ENCODE peak calls at places on chromosomes 5 and 9, in six cellular contexts. Q is lower leg skin, O is HepG2, E is breast epithelium, B is HCT116, U is transverse colon. M is an unnamed sample.

GRCh38 chr9:33718987-33719386 is 76.4 kb upstream of the PRSS3 start:
- DNase-seq in Q (no peak), O (no peak), E (no peak), B (no peak), U (no peak), M (no peak)

GRCh38 chr9:94298949-94299599 is 29.4 kb downstream of the NUTM2F start:
- DNase-seq in Q (no peak), O (no peak), E (no peak), B (no peak), U (no peak), M (no peak)

GRCh38 chr5:140632366-140633080 is 452 bp downstream of the CD14 start:
- DNase-seq in Q (peak), O (no peak), E (peak), B (no peak), U (peak), M (no peak)

GRCh38 chr5:151886741-151887261 is 37.9 kb downstream of the GLRA1 start:
- DNase-seq in Q (no peak), O (no peak), E (no peak), B (no peak), U (no peak), M (no peak)

GRCh38 chr5:136094189-136094912 is 38.3 kb upstream of the SMAD5 start:
- DNase-seq in Q (no peak), O (peak), E (no peak), B (no peak), U (peak), M (no peak)

GRCh38 chr9:86549434-86549833 is 195.2 kb upstream of the TUT7 start:
- DNase-seq in Q (no peak), O (no peak), E (no peak), B (no peak), U (no peak), M (no peak)

GRCh38 chr9:84357235-84357634 is 16.7 kb upstream of the SLC28A3 start:
- DNase-seq in Q (peak), O (no peak), E (no peak), B (no peak), U (no peak), M (no peak)

GRCh38 chr9:109315889-109316640 is 4.8 kb downstream of the EPB41L4B start:
- DNase-seq in Q (peak), O (peak), E (peak), B (peak), U (peak), M (peak)

DNA sequence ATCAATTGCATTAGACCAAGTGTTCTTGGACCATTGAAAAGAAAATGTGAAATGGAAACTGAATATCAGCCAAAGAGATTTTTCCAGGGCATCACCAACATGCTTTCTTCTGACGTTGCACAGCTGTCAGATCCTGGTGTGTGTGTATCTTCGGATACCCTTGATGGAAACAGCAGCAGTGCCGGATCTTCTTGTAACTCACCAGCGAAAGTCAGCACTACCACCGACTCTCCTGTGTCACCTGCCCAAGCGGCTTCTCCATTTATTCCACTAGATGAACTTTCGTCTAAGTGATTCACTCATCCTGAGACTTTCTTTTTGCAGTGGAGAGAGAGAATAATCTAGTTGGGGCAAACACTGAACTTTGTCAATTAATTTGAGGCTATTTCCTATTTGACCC is 75.7 kb downstream of the PIP5K1B start:
- DNase-seq in Q (no peak), O (peak), E (no peak), B (no peak), U (peak), M (peak)
- TF ChIP-seq POLR2A in Q (no peak), O (no peak), E (no peak), B (no peak), U (no peak), M (no peak)

GRCh38 chr5:178221857-178222256 is 10.7 kb downstream of the PHYKPL start:
- DNase-seq in Q (no peak), O (no peak), E (no peak), B (no peak), U (peak), M (no peak)
- TF ChIP-seq POLR2A in Q (no peak), O (peak), E (no peak), B (no peak), U (no peak), M (no peak)

GRCh38 chr9:98108540-98109031 is 10.4 kb downstream of the TRIM14 start:
- DNase-seq in Q (no peak), O (no peak), E (no peak), B (no peak), U (no peak), M (no peak)
- TF ChIP-seq POLR2A in Q (no peak), O (no peak), E (no peak), B (no peak), U (no peak), M (no peak)

DNA sequence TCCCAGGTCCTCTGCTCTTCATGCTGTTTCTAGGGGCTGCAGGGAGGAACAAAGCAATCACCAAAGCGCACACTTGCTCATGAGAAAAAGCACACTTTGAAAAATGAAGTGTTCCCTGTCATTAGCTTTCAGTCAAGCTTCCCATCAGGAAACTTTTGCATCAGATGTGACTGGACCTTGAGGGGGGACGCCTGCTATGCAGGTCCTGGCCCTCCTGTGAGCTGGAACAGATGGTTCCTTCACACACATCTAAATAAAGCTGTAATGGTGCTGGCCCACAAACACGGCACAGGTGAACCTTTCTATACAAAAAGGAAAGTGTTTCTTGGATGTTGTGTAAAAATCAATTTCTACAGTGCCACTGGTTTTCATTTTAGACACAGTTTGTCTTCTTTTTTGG is 266.1 kb downstream of the TLR4 start:
- DNase-seq in Q (no peak), O (no peak), E (no peak), B (no peak), U (no peak), M (no peak)
- TF ChIP-seq POLR2A in Q (no peak), O (no peak), E (no peak), B (no peak), U (no peak), M (no peak)

GRCh38 chr9:127913682-127914081 is 3.2 kb downstream of the ST6GALNAC4 start:
- DNase-seq in Q (no peak), O (no peak), E (no peak), B (no peak), U (peak), M (no peak)

GRCh38 chr9:127917603-127918002 is 762 bp upstream of the ST6GALNAC4 start:
- DNase-seq in Q (no peak), O (no peak), E (no peak), B (no peak), U (peak), M (no peak)

GRCh38 chr9:127915325-127915752 is 1.5 kb downstream of the ST6GALNAC4 start:
- DNase-seq in Q (no peak), O (no peak), E (no peak), B (no peak), U (peak), M (no peak)

GRCh38 chr9:127916665-127917581 is at the start of gene ST6GALNAC4:
- DNase-seq in Q (peak), O (peak), E (peak), B (no peak), U (peak), M (peak)

DNA sequence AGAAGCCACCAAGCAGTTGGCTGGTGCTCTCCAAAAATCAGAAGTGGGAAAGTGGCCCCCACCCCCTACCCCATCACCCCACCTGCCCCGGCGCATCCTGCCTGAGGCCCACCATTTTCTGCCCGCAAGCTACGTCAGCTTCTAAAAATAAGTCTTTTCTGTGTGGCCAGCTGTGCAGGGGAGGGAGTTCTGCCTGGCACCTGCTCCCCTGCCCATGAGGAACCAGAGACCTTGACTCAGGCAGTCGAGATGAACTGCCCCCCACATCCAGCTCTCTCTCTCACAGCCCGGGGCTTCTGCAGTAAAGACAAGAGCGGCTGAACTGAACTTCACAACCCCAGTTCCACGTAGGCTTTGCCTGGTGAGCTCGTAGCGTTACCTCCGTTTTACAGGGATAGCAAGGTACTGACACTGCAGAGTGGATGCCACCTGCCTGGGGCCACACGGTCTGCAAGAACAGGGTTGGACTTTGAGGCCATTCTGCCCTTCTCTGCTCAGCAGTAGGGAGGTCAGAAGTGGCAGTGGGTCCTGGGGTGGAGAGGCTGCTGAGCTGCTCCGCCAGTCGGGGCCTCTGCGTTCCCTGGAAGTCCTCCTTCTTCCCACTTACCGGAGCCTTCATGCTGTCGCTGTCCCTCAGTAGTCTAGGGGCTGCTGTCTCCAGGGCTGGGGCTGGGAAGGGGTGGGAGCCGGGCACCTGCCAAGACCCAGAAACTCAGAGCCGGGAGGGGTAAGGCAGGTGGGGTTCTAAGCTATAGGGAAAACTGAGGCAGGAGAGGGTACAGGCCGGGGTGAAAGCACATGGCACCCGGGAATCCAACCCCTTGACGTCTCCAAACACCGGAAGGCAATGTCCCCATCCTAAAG is 808 bp downstream of the ST6GALNAC4 start:
- DNase-seq in Q (no peak), O (no peak), E (no peak), B (no peak), U (peak), M (no peak)
- TF ChIP-seq POLR2A in Q (no peak), O (no peak), E (no peak), B (no peak), U (peak), M (no peak)

M was measured in H54.